ENCODE peak calls at places on chromosomes 13 and 19, in nine cellular contexts. L, E, I, V, O, S, A, U and C are unnamed samples.

GRCh38 chr13:55937180-55937579 is 1203.5 kb upstream of the PRR20A start:
- DNase-seq in O (no peak), A (no peak), V (no peak), I (no peak), L (no peak), E (no peak), U (no peak), S (no peak), C (no peak)

GRCh38 chr19:46115396-46116109 is 8.9 kb downstream of the IGFL3 start:
- DNase-seq in E (no peak), I (no peak), O (peak; percentile 91), V (no peak), S (no peak), L (peak; percentile 69), U (peak; percentile 72), A (no peak), C (no peak)

GRCh38 chr13:50244355-50244912 is 229.2 kb downstream of the KCNRG start:
- DNase-seq in O (no peak), U (no peak), A (no peak), I (no peak), L (no peak), V (no peak), E (no peak), S (no peak), C (no peak)

GRCh38 chr19:45238556-45238955 is 6.7 kb downstream of the EXOC3L2 start:
- DNase-seq in A (no peak), O (no peak), L (no peak), U (no peak), E (no peak), V (no peak), I (no peak), S (no peak), C (no peak)

GRCh38 chr19:39166571-39167391 is 30.0 kb upstream of the NCCRP1 start:
- DNase-seq in V (no peak), A (peak; percentile 94), L (no peak), O (no peak), E (no peak), U (no peak), I (peak; percentile 87), S (no peak), C (peak; percentile 21)

GRCh38 chr13:29721766-29722165 is 126.3 kb upstream of the SLC7A1 start:
- DNase-seq in O (no peak), V (no peak), S (no peak), E (no peak), U (no peak), I (no peak), A (no peak), L (no peak), C (no peak)

GRCh38 chr13:89163081-89163480 is 1491.9 kb downstream of the SLITRK5 start:
- DNase-seq in O (no peak), E (no peak), U (no peak), L (no peak), A (no peak), S (no peak), I (no peak), V (no peak), C (peak; percentile 99)

GRCh38 chr13:48579167-48579918 is 46.5 kb upstream of the RCBTB2 start:
- DNase-seq in A (no peak), O (no peak), E (no peak), U (no peak), L (peak; percentile 49), I (peak; percentile 72), V (no peak), S (no peak), C (no peak)

GRCh38 chr13:49828452-49828851 is 36.0 kb upstream of the KPNA3 start:
- DNase-seq in A (no peak), U (no peak), S (no peak), I (no peak), O (no peak), V (no peak), L (no peak), E (no peak), C (no peak)

GRCh38 chr13:29006359-29006850 is 186.3 kb downstream of the MTUS2 start:
- DNase-seq in E (no peak), L (no peak), V (no peak), A (no peak), U (no peak), S (no peak), O (no peak), I (no peak), C (no peak)

GRCh38 chr19:34260771-34261173 is 6.4 kb downstream of the GARRE1 start:
- DNase-seq in A (no peak), I (no peak), S (no peak), E (no peak), O (peak; percentile 27), V (no peak), L (no peak), U (peak; percentile 68), C (no peak)

GRCh38 chr13:110330491-110331001 is 23.5 kb downstream of the COL4A2 start:
- DNase-seq in O (peak; percentile 88), E (no peak), V (no peak), I (no peak), U (peak; percentile 96), A (no peak), L (no peak), S (no peak), C (no peak)

GRCh38 chr13:32277838-32278237 is 37.3 kb downstream of the ZAR1L start:
- DNase-seq in V (no peak), O (no peak), E (no peak), L (peak; percentile 30), S (no peak), I (no peak), U (no peak), A (no peak), C (no peak)

GRCh38 chr19:13396256-13397080 is 109.8 kb downstream of the CACNA1A start:
- DNase-seq in S (no peak), A (no peak), L (no peak), V (peak; percentile 5), U (peak; percentile 69), E (no peak), O (peak; percentile 82), I (no peak), C (no peak)

GRCh38 chr13:36530050-36530789 is 97.9 kb downstream of the CCNA1 start:
- DNase-seq in S (no peak), L (no peak), I (no peak), A (no peak), V (no peak), U (no peak), O (no peak), E (no peak), C (no peak)

GRCh38 chr19:2475018-2475701 is 767 bp upstream of the GADD45B start:
- DNase-seq in U (peak; percentile 76), O (peak; percentile 84), A (peak; percentile 47), S (peak; percentile 43), I (peak; percentile 65), L (peak; percentile 79), V (no peak), E (no peak), C (no peak)

GRCh38 chr19:5676711-5677110 is 3.6 kb downstream of the MICOS13 start:
- DNase-seq in O (no peak), V (no peak), L (no peak), A (no peak), E (no peak), S (no peak), U (no peak), I (no peak), C (no peak)

GRCh38 chr19:13118424-13119193 is 545 bp downstream of the NACC1 start:
- DNase-seq in U (peak; percentile 71), V (peak; percentile 35), I (peak; percentile 52), L (peak; percentile 82), E (peak; percentile 26), S (no peak), A (peak; percentile 7), O (peak; percentile 59), C (peak; percentile 49)

GRCh38 chr19:13995017-13995728 is 10.9 kb downstream of the RFX1 start:
- DNase-seq in O (peak; percentile 79), U (peak; percentile 66), S (no peak), I (no peak), L (no peak), A (no peak), V (peak; percentile 41), E (no peak), C (no peak)

GRCh38 chr13:102729560-102730275 is 34.9 kb upstream of the METTL21C start:
- DNase-seq in E (no peak), O (peak; percentile 58), S (no peak), I (no peak), U (peak; percentile 62), V (no peak), L (no peak), A (no peak), C (no peak)

GRCh38 chr13:97196340-97196739 is 25.8 kb upstream of the MBNL2 start:
- DNase-seq in I (no peak), O (no peak), S (no peak), A (no peak), L (no peak), U (no peak), E (no peak), V (no peak), C (no peak)

GRCh38 chr19:15252398-15253018 is 20.3 kb upstream of the EPHX3 start:
- DNase-seq in V (no peak), I (no peak), U (peak; percentile 88), A (no peak), O (peak; percentile 77), L (no peak), S (no peak), E (no peak), C (peak; percentile 6)

GRCh38 chr13:43514326-43514725 is 272.4 kb downstream of the ENOX1 start:
- DNase-seq in A (no peak), I (no peak), V (no peak), L (no peak), U (no peak), E (no peak), O (no peak), S (no peak), C (no peak)

GRCh38 chr19:57437931-57438330 is 2.8 kb downstream of the ZNF749 start:
- DNase-seq in O (peak; percentile 42), V (no peak), I (no peak), E (no peak), U (peak; percentile 34), A (no peak), L (no peak), S (no peak), C (no peak)

GRCh38 chr19:35784401-35785086 is 9.2 kb downstream of the ARHGAP33 start:
- DNase-seq in E (no peak), I (no peak), V (no peak), A (no peak), L (no peak), U (no peak), S (no peak), O (no peak), C (peak; percentile 16)

GRCh38 chr13:40343550-40344269 is 322.7 kb downstream of the FOXO1 start:
- DNase-seq in I (no peak), V (no peak), A (no peak), O (no peak), E (no peak), U (no peak), S (no peak), L (no peak), C (no peak)

GRCh38 chr19:411723-412355 is 2.9 kb upstream of the C2CD4C start:
- DNase-seq in S (no peak), O (no peak), U (no peak), I (no peak), V (no peak), L (no peak), E (no peak), A (no peak), C (no peak)

GRCh38 chr13:94056362-94056990 is 423.0 kb downstream of the DCT start:
- DNase-seq in U (peak; percentile 33), S (no peak), A (no peak), E (no peak), V (no peak), I (no peak), O (peak; percentile 68), L (no peak), C (no peak)

GRCh38 chr19:14118165-14119051 is 846 bp upstream of the PRKACA start:
- DNase-seq in S (peak; percentile 23), I (peak; percentile 63), V (peak; percentile 90), U (peak; percentile 72), O (peak; percentile 87), L (no peak), E (peak; percentile 91), A (peak; percentile 42), C (no peak)

GRCh38 chr19:52991484-52991883 is 22.2 kb upstream of the ERVV-1 start:
- DNase-seq in I (no peak), A (no peak), O (peak; percentile 86), U (peak; percentile 88), S (no peak), E (no peak), V (no peak), L (no peak), C (no peak)

GRCh38 chr19:30175987-30176386 is 196.2 kb upstream of the ZNF536 start:
- DNase-seq in A (no peak), O (no peak), V (no peak), S (no peak), I (no peak), U (no peak), E (no peak), L (no peak), C (no peak)